ENCODE peak calls at places on chromosomes 4 and X, in four cellular contexts. U is epithelial cell of esophagus, V is epithelial cell of proximal tubule, G is Panc1. W is an unnamed sample.

GRCh38 chr4:91116861-91117260 is 989.7 kb downstream of the CCSER1 start:
- DNase-seq in V (no peak), G (no peak), U (peak; percentile 58), W (no peak)

GRCh38 chrX:21438792-21439191 is 64.6 kb downstream of the CNKSR2 start:
- DNase-seq in G (no peak), V (no peak), U (no peak), W (no peak)

GRCh38 chr4:6916587-6917444 is 7.2 kb downstream of the TBC1D14 start:
- DNase-seq in U (peak; percentile 52), V (peak; percentile 47), G (peak; percentile 58), W (peak; percentile 26)

GRCh38 chr4:1579834-1580686 is 104.1 kb downstream of the FAM53A start:
- DNase-seq in V (no peak), G (peak; percentile 32), U (peak; percentile 57), W (no peak)

GRCh38 chr4:47662975-47663374 is 174.9 kb downstream of the CORIN start:
- DNase-seq in U (peak; percentile 23), V (no peak), G (no peak), W (no peak)

GRCh38 chr4:94641702-94642560 is 115.8 kb upstream of the BMPR1B start:
- DNase-seq in U (peak; percentile 76), V (peak; percentile 56), G (no peak), W (peak; percentile 19)

GRCh38 chrX:42530027-42530426 is 247.9 kb downstream of the PPP1R2C start:
- DNase-seq in V (peak; percentile 66), G (no peak), U (peak; percentile 83), W (peak; percentile 38)

GRCh38 chr4:26723216-26723615 is 137.4 kb upstream of the STIM2 start:
- DNase-seq in V (no peak), G (no peak), U (no peak), W (no peak)

GRCh38 chr4:79863333-79863732 is 209.7 kb downstream of the ANTXR2 start:
- DNase-seq in V (no peak), U (no peak), G (no peak), W (no peak)

GRCh38 chrX:74232859-74233258 is 71.1 kb upstream of the ZCCHC13 start:
- DNase-seq in U (peak; percentile 44), G (no peak), V (no peak), W (no peak)

GRCh38 chrX:101359966-101360365 is 11.4 kb upstream of the TIMM8A start:
- DNase-seq in U (peak; percentile 59), V (no peak), G (no peak), W (no peak)

GRCh38 chrX:53211391-53211978 is 13.5 kb downstream of the KDM5C start:
- DNase-seq in V (no peak), G (no peak), U (peak; percentile 87), W (peak; percentile 32)

GRCh38 chr4:176340871-176341685 is 21.3 kb downstream of the SPCS3 start:
- DNase-seq in G (no peak), V (no peak), U (peak; percentile 50), W (no peak)

DNA sequence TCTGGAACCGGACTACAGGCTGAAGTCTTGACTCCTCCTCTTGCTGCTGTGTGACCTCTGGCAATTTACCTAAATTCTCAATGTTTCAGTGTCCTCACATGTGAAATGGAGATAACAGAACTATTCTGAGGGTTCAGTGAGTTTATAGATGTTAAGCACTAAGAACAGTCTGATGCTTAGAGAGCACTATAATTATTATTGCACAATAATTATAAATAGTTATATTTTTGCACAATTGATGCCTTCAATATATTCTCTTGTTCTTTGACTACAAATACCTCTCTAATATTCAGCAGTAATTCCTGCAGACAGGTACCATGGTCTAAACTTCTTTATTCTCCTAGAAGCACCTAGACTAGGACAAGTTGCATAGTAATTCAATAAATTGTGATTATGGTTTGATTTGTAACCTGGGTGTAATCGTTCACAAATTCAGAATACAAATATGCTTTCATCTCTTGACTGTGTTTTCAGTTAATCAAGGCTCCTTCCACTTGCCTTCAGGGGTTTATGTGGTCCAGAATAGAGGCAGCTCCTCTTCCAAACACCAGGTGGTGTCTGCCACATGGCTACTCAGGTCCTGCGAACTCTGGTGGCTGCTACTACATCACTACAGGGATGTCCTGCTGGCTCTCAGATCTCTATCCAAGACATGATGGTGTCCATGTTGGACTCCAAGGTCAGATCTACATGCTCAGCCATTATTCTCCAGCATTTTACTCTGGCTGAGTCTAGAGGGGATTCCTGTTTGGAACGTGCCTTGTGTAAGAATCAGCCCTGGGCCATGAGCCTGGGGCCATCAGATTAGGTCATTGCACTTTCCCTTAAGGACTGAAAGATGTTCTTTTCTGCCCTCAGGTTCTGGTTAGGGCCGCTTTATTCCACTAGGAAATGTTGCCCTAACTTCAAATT is 103.4 kb downstream of the QRFPR start:
- DNase-seq in V (no peak), U (peak; percentile 45), G (peak; percentile 13), W (no peak)
- TF ChIP-seq CTCF in V (peak; percentile 73), U (peak; percentile 48), G (peak; percentile 41), W (peak; percentile 32)

GRCh38 chrX:13835825-13836224 is 18.9 kb upstream of the GPM6B start:
- DNase-seq in G (no peak), U (no peak), V (no peak), W (no peak)

GRCh38 chrX:13837290-13837745 is 20.4 kb upstream of the GPM6B start:
- DNase-seq in U (no peak), V (no peak), G (no peak), W (no peak)

GRCh38 chrX:13840121-13840520 is 23.2 kb upstream of the GPM6B start:
- DNase-seq in U (no peak), G (no peak), V (no peak), W (no peak)

GRCh38 chrX:13834316-13834715 is 17.4 kb upstream of the GPM6B start:
- DNase-seq in V (no peak), G (no peak), U (no peak), W (no peak)

DNA sequence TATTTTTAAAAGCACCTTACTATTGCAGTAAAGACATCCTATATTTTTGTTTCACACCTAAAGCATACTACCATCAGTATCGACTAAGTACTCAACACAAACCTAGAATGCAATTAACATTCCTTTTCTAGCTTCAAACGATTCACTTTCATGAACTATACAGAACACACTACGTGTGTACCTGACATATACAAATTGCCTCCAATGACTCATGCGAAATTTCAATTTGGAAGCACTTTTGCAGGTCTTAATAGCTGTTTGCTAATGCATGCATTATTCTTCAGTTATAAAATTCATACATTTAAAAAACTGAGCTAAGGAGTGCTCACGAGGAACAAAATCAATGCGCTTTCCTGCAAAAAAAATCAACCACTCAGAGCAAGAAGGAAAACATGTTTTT is 19.7 kb upstream of the GPM6B start:
- DNase-seq in G (no peak), V (no peak), U (no peak), W (no peak)
- TF ChIP-seq CTCF in G (no peak), V (no peak), U (no peak), W (no peak)

DNA sequence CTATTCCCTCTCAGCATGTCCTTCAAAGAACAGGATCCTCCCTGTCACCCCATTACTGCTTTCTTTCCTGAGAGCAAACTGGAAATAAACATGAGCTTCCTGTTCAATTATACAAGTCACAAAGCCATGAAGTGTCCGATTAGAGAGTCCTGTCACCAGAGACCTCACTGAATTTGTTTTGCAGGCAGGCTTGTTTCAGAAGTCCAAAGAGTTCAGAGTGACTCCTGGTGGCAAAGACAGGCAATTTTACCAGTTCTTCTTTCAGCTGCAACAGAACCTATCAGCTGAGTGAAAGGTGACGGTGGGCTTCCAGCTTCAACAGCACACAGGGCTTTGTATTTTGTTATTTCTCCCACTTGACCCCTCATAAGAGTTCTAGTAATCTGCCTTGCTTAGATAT is 6.4 kb downstream of the ELK1 start:
- DNase-seq in V (no peak), U (peak; percentile 13), G (no peak), W (no peak)
- TF ChIP-seq CTCF in V (peak; percentile 46), U (peak; percentile 38), G (peak; percentile 11), W (peak; percentile 34)

DNA sequence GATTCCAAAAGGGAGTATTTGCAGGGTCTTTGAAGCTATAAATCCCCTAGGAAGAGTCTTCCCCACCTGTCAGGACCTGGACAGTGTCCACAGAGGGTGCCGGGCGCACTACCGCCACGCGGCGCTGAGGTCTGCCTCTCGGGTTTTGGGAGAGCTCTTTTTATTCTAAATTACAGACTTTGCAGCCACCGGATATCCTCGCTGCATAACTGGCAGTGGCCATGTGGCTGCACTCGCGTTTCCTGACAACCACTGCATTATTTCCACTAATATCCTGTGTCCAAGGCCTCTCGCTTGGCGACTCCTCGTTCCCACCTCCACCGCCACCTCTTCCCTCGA is 608 bp upstream of the TMEM131L start:
- DNase-seq in V (no peak), G (no peak), U (peak; percentile 48), W (no peak)
- TF ChIP-seq CTCF in V (peak; percentile 29), G (peak; percentile 13), U (peak; percentile 27), W (peak; percentile 33)

DNA sequence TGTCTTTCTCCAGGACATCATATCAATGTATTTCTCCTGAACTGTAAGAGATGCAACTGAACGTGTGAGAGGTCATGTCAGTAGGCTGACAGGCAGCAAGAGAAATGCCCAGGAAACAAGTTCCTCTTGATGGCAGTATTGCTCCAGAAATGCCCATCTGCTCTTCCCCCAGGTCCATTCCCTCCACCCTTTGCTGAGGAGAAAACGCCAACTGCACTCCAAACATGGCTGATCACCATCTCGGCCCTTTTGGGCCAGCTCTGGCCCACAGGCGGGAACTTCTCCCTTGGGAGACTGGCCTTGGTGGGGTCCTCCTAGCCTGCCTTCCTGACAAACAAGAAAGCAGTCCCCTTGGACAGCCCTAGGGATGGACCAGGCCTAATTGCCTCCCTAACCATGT is 276.5 kb upstream of the AGTR2 start:
- DNase-seq in U (peak; percentile 10), V (no peak), G (no peak), W (no peak)
- TF ChIP-seq CTCF in U (peak; percentile 24), V (peak; percentile 43), G (no peak), W (no peak)

DNA sequence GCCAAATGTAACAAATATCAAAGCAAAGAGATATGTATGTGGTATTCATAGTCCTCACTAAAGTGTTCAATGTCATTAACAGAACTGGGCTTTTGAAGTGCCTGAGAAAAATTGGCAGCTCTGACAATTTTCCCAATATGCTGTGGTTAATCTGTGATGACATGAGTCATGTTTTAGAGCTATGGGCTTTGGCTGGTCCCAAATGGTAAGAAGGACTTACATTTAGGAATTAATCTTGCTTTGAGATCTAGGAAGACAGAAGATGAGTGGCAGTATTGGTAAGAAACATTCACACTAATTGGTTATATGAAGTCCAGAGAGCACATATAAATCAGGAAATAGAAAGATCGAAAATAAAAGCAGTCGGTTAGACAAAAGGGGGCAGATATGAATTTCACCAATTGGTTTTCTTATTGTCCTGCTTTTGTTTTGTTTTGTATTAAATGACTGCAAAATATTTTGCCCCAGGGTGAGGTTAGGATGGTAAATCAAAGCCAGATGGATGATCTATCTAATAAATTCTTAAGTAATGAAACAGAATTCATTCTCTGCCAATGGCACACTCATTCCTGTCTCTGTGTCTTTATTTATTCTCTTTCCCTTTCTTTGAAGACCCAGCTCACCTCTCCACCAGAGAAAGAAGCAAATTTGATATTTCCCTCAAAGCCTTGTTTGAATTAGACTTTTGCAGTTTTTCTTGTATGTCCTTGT is 993.1 kb downstream of the RPA4 start:
- DNase-seq in V (no peak), U (no peak), G (no peak), W (no peak)
- TF ChIP-seq CTCF in V (no peak), U (no peak), G (no peak), W (no peak)

GRCh38 chrX:149487292-149487691 is 17.8 kb downstream of the IDS start:
- DNase-seq in U (peak; percentile 79), V (no peak), G (no peak), W (no peak)
- TF ChIP-seq CTCF in U (peak; percentile 47), V (peak; percentile 44), G (peak; percentile 53), W (peak; percentile 40)

DNA sequence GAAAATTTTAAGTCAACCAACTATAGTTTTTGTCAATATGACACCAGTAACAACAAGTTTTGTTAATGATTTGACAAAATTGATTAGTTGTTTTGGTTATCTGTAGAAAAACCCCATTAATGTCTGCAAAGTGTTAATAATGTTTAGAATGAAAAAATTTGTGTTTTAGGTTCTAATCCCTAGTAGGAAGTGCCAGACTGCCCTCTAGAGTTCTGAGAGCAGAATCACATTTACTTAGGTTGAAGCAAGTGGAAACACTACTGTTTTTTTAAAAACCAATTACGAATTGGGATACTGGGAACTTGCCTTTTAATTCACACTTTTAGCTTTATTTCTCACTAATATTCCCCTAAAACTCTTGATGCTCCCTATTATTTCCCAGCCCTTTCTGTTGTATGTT is 101.1 kb upstream of the CYLC1 start:
- DNase-seq in V (no peak), U (peak; percentile 17), G (no peak), W (no peak)
- TF ChIP-seq CTCF in V (peak; percentile 47), U (peak; percentile 44), G (peak; percentile 57), W (peak; percentile 53)